ENCODE peak calls at places on chromosomes 6 and 20, in nine cellular contexts. One of them, this sample, is unnamed.
A peak's percentile ranks its signal among the peaks of the same experiment; 100 is the strongest.

GRCh38 chr6:41966214-41966920 is 24.8 kb upstream of the CCND3 start:
- DNase-seq in prostate gland: no peak
- DNase-seq in right atrium auricular region: no peak
- DNase-seq in epithelial cell of proximal tubule: no peak
- DNase-seq in skeletal muscle cell: no peak
- DNase-seq in left ventricle myocardium inferior: no peak
- DNase-seq in PC-3: no peak
- DNase-seq in cardiac muscle cell: no peak
- DNase-seq in neuronal stem cell: no peak
- DNase-seq in this sample: no peak

GRCh38 chr6:107636486-107636885 is 146.6 kb downstream of the SOBP start:
- DNase-seq in prostate gland: no peak
- DNase-seq in right atrium auricular region: no peak
- DNase-seq in epithelial cell of proximal tubule: no peak
- DNase-seq in skeletal muscle cell: no peak
- DNase-seq in left ventricle myocardium inferior: no peak
- DNase-seq in PC-3: no peak
- DNase-seq in cardiac muscle cell: no peak
- DNase-seq in neuronal stem cell: no peak
- DNase-seq in this sample: no peak

GRCh38 chr20:19974621-19975435 is 42.3 kb upstream of the NAA20 start:
- DNase-seq in prostate gland: peak; percentile 87
- DNase-seq in right atrium auricular region: peak; percentile 89
- DNase-seq in epithelial cell of proximal tubule: peak; percentile 76
- DNase-seq in skeletal muscle cell: peak; percentile 92
- DNase-seq in left ventricle myocardium inferior: peak; percentile 85
- DNase-seq in PC-3: peak; percentile 87
- DNase-seq in cardiac muscle cell: peak; percentile 94
- DNase-seq in neuronal stem cell: no peak
- DNase-seq in this sample: peak; percentile 91

GRCh38 chr6:16494781-16495180 is 256.4 kb downstream of the GMPR start:
- DNase-seq in prostate gland: no peak
- DNase-seq in right atrium auricular region: no peak
- DNase-seq in epithelial cell of proximal tubule: no peak
- DNase-seq in skeletal muscle cell: no peak
- DNase-seq in left ventricle myocardium inferior: no peak
- DNase-seq in PC-3: peak; percentile 53
- DNase-seq in cardiac muscle cell: no peak
- DNase-seq in neuronal stem cell: no peak
- DNase-seq in this sample: peak; percentile 53

GRCh38 chr20:35144694-35145093 is 2.4 kb downstream of the EDEM2 start:
- DNase-seq in prostate gland: no peak
- DNase-seq in right atrium auricular region: no peak
- DNase-seq in epithelial cell of proximal tubule: no peak
- DNase-seq in skeletal muscle cell: no peak
- DNase-seq in left ventricle myocardium inferior: no peak
- DNase-seq in PC-3: no peak
- DNase-seq in cardiac muscle cell: no peak
- DNase-seq in neuronal stem cell: no peak
- DNase-seq in this sample: no peak

GRCh38 chr20:15642676-15643075 is 930.6 kb downstream of the KIF16B start:
- DNase-seq in prostate gland: no peak
- DNase-seq in right atrium auricular region: no peak
- DNase-seq in epithelial cell of proximal tubule: no peak
- DNase-seq in skeletal muscle cell: peak; percentile 33
- DNase-seq in left ventricle myocardium inferior: no peak
- DNase-seq in PC-3: peak; percentile 31
- DNase-seq in cardiac muscle cell: no peak
- DNase-seq in neuronal stem cell: no peak
- DNase-seq in this sample: no peak

GRCh38 chr20:1033751-1034419 is 31.8 kb upstream of the RSPO4 start:
- DNase-seq in prostate gland: no peak
- DNase-seq in right atrium auricular region: no peak
- DNase-seq in epithelial cell of proximal tubule: no peak
- DNase-seq in skeletal muscle cell: no peak
- DNase-seq in left ventricle myocardium inferior: no peak
- DNase-seq in PC-3: no peak
- DNase-seq in cardiac muscle cell: no peak
- DNase-seq in neuronal stem cell: no peak
- DNase-seq in this sample: no peak

GRCh38 chr20:13765868-13766416 is 18.8 kb downstream of the ESF1 start:
- DNase-seq in prostate gland: no peak
- DNase-seq in right atrium auricular region: no peak
- DNase-seq in epithelial cell of proximal tubule: no peak
- DNase-seq in skeletal muscle cell: no peak
- DNase-seq in left ventricle myocardium inferior: no peak
- DNase-seq in PC-3: no peak
- DNase-seq in cardiac muscle cell: no peak
- DNase-seq in neuronal stem cell: no peak
- DNase-seq in this sample: no peak

GRCh38 chr20:20850407-20850806 is 138.0 kb upstream of the RALGAPA2 start:
- DNase-seq in prostate gland: no peak
- DNase-seq in right atrium auricular region: no peak
- DNase-seq in epithelial cell of proximal tubule: no peak
- DNase-seq in skeletal muscle cell: no peak
- DNase-seq in left ventricle myocardium inferior: no peak
- DNase-seq in PC-3: no peak
- DNase-seq in cardiac muscle cell: no peak
- DNase-seq in neuronal stem cell: no peak
- DNase-seq in this sample: no peak

GRCh38 chr20:35079472-35080347 is 12.9 kb downstream of the TRPC4AP start:
- DNase-seq in prostate gland: no peak
- DNase-seq in right atrium auricular region: no peak
- DNase-seq in epithelial cell of proximal tubule: no peak
- DNase-seq in skeletal muscle cell: no peak
- DNase-seq in left ventricle myocardium inferior: no peak
- DNase-seq in PC-3: no peak
- DNase-seq in cardiac muscle cell: no peak
- DNase-seq in neuronal stem cell: no peak
- DNase-seq in this sample: no peak

GRCh38 chr6:2970753-2971419 is 481 bp downstream of the SERPINB6 start:
- DNase-seq in prostate gland: peak; percentile 53
- DNase-seq in right atrium auricular region: peak; percentile 81
- DNase-seq in epithelial cell of proximal tubule: no peak
- DNase-seq in skeletal muscle cell: no peak
- DNase-seq in left ventricle myocardium inferior: peak; percentile 84
- DNase-seq in PC-3: peak; percentile 58
- DNase-seq in cardiac muscle cell: peak; percentile 59
- DNase-seq in neuronal stem cell: no peak
- DNase-seq in this sample: peak; percentile 52

GRCh38 chr6:150928882-150929281 is 63.4 kb downstream of the MTHFD1L start:
- DNase-seq in prostate gland: no peak
- DNase-seq in right atrium auricular region: no peak
- DNase-seq in epithelial cell of proximal tubule: no peak
- DNase-seq in skeletal muscle cell: no peak
- DNase-seq in left ventricle myocardium inferior: no peak
- DNase-seq in PC-3: no peak
- DNase-seq in cardiac muscle cell: no peak
- DNase-seq in neuronal stem cell: no peak
- DNase-seq in this sample: no peak

GRCh38 chr20:2602046-2602735 is 50.2 kb upstream of the NOP56 start:
- DNase-seq in prostate gland: no peak
- DNase-seq in right atrium auricular region: no peak
- DNase-seq in epithelial cell of proximal tubule: no peak
- DNase-seq in skeletal muscle cell: no peak
- DNase-seq in left ventricle myocardium inferior: no peak
- DNase-seq in PC-3: peak; percentile 52
- DNase-seq in cardiac muscle cell: no peak
- DNase-seq in neuronal stem cell: no peak
- DNase-seq in this sample: no peak

GRCh38 chr20:2599265-2600060 is 53.0 kb upstream of the NOP56 start:
- DNase-seq in prostate gland: no peak
- DNase-seq in right atrium auricular region: no peak
- DNase-seq in epithelial cell of proximal tubule: no peak
- DNase-seq in skeletal muscle cell: no peak
- DNase-seq in left ventricle myocardium inferior: no peak
- DNase-seq in PC-3: no peak
- DNase-seq in cardiac muscle cell: peak; percentile 3
- DNase-seq in neuronal stem cell: peak; percentile 29
- DNase-seq in this sample: no peak

GRCh38 chr20:2603816-2604505 is 48.5 kb upstream of the NOP56 start:
- DNase-seq in prostate gland: no peak
- DNase-seq in right atrium auricular region: no peak
- DNase-seq in epithelial cell of proximal tubule: no peak
- DNase-seq in skeletal muscle cell: no peak
- DNase-seq in left ventricle myocardium inferior: no peak
- DNase-seq in PC-3: no peak
- DNase-seq in cardiac muscle cell: no peak
- DNase-seq in neuronal stem cell: no peak
- DNase-seq in this sample: no peak

GRCh38 chr20:2604506-2604835 is 48.0 kb upstream of the NOP56 start:
- DNase-seq in prostate gland: no peak
- DNase-seq in right atrium auricular region: no peak
- DNase-seq in epithelial cell of proximal tubule: no peak
- DNase-seq in skeletal muscle cell: no peak
- DNase-seq in left ventricle myocardium inferior: no peak
- DNase-seq in PC-3: no peak
- DNase-seq in cardiac muscle cell: no peak
- DNase-seq in neuronal stem cell: no peak
- DNase-seq in this sample: no peak

GRCh38 chr20:2602746-2603145 is 49.7 kb upstream of the NOP56 start:
- DNase-seq in prostate gland: no peak
- DNase-seq in right atrium auricular region: no peak
- DNase-seq in epithelial cell of proximal tubule: no peak
- DNase-seq in skeletal muscle cell: no peak
- DNase-seq in left ventricle myocardium inferior: no peak
- DNase-seq in PC-3: no peak
- DNase-seq in cardiac muscle cell: no peak
- DNase-seq in neuronal stem cell: no peak
- DNase-seq in this sample: no peak
- H3K4me3 ChIP-seq in prostate gland: no peak overlapping the region
- H3K4me3 ChIP-seq in right atrium auricular region: no peak overlapping the region
- H3K4me3 ChIP-seq in epithelial cell of proximal tubule: no peak overlapping the region
- H3K4me3 ChIP-seq in skeletal muscle cell: no peak overlapping the region
- H3K4me3 ChIP-seq in left ventricle myocardium inferior: no peak overlapping the region
- H3K4me3 ChIP-seq in PC-3: no peak overlapping the region
- H3K4me3 ChIP-seq in cardiac muscle cell: no peak overlapping the region
- H3K4me3 ChIP-seq in neuronal stem cell: no peak overlapping the region
- H3K4me3 ChIP-seq in this sample: no peak overlapping the region

GRCh38 chr6:156563710-156564109 is 213.5 kb upstream of the ARID1B start:
- DNase-seq in prostate gland: no peak
- DNase-seq in right atrium auricular region: no peak
- DNase-seq in epithelial cell of proximal tubule: no peak
- DNase-seq in skeletal muscle cell: no peak
- DNase-seq in left ventricle myocardium inferior: no peak
- DNase-seq in PC-3: no peak
- DNase-seq in cardiac muscle cell: no peak
- DNase-seq in neuronal stem cell: no peak
- DNase-seq in this sample: no peak

GRCh38 chr6:156564807-156565149 is 212.4 kb upstream of the ARID1B start:
- DNase-seq in prostate gland: no peak
- DNase-seq in right atrium auricular region: no peak
- DNase-seq in epithelial cell of proximal tubule: no peak
- DNase-seq in skeletal muscle cell: no peak
- DNase-seq in left ventricle myocardium inferior: no peak
- DNase-seq in PC-3: no peak
- DNase-seq in cardiac muscle cell: no peak
- DNase-seq in neuronal stem cell: no peak
- DNase-seq in this sample: no peak

GRCh38 chr6:156562636-156563035 is 214.5 kb upstream of the ARID1B start:
- DNase-seq in prostate gland: no peak
- DNase-seq in right atrium auricular region: no peak
- DNase-seq in epithelial cell of proximal tubule: no peak
- DNase-seq in skeletal muscle cell: no peak
- DNase-seq in left ventricle myocardium inferior: no peak
- DNase-seq in PC-3: no peak
- DNase-seq in cardiac muscle cell: no peak
- DNase-seq in neuronal stem cell: no peak
- DNase-seq in this sample: no peak

GRCh38 chr6:156562019-156562418 is 215.2 kb upstream of the ARID1B start:
- DNase-seq in prostate gland: no peak
- DNase-seq in right atrium auricular region: no peak
- DNase-seq in epithelial cell of proximal tubule: no peak
- DNase-seq in skeletal muscle cell: no peak
- DNase-seq in left ventricle myocardium inferior: no peak
- DNase-seq in PC-3: no peak
- DNase-seq in cardiac muscle cell: no peak
- DNase-seq in neuronal stem cell: no peak
- DNase-seq in this sample: no peak

GRCh38 chr6:156564128-156564806 is 212.9 kb upstream of the ARID1B start:
- DNase-seq in prostate gland: peak; percentile 78
- DNase-seq in right atrium auricular region: peak; percentile 84
- DNase-seq in epithelial cell of proximal tubule: no peak
- DNase-seq in skeletal muscle cell: peak; percentile 12
- DNase-seq in left ventricle myocardium inferior: peak; percentile 78
- DNase-seq in PC-3: peak; percentile 66
- DNase-seq in cardiac muscle cell: peak; percentile 75
- DNase-seq in neuronal stem cell: peak; percentile 61
- DNase-seq in this sample: peak; percentile 36
- H3K4me3 ChIP-seq in prostate gland: no peak overlapping the region
- H3K4me3 ChIP-seq in right atrium auricular region: no peak overlapping the region
- H3K4me3 ChIP-seq in epithelial cell of proximal tubule: no peak overlapping the region
- H3K4me3 ChIP-seq in skeletal muscle cell: no peak overlapping the region
- H3K4me3 ChIP-seq in left ventricle myocardium inferior: peak overlapping the region; percentile 11
- H3K4me3 ChIP-seq in PC-3: no peak overlapping the region
- H3K4me3 ChIP-seq in cardiac muscle cell: no peak overlapping the region
- H3K4me3 ChIP-seq in neuronal stem cell: no peak overlapping the region
- H3K4me3 ChIP-seq in this sample: no peak overlapping the region

DNA sequence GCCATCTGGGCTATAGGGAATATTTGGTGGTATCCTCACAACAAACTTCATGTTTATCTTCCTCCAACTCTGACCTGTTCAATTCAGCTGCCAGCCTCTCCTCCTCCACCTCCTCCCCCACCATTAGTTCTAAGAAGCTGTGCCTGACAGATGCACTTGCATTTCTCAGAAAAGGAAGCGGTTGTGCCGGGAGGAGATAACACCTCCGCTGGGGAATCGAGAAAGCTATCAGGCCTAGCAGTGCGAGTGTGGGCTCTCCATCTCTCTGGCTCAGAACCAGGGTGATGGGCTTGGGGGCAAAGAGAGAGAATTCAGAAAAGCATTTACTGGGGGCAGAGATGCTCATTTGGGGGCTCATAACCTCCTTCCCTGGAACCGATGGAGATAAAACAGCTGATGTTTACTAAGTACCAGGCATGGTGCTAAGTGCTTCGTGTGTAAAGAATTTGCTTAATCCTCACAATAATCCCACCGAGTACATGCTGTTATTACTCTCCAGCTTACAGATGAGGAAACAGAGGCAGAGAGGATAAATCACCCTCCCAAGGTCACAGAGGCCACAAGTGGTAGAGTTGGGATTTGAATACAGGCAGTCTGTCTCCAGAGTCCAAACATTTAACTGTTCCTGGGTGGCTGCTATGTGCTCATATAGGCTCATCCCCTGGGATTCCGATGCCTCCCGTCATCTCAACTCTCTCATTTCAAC is 38.3 kb downstream of the COX4I2 start:
- DNase-seq in prostate gland: no peak
- DNase-seq in right atrium auricular region: no peak
- DNase-seq in epithelial cell of proximal tubule: no peak
- DNase-seq in skeletal muscle cell: no peak
- DNase-seq in left ventricle myocardium inferior: no peak
- DNase-seq in PC-3: peak; percentile 25
- DNase-seq in cardiac muscle cell: peak; percentile 83
- DNase-seq in neuronal stem cell: no peak
- DNase-seq in this sample: no peak
- H3K4me3 ChIP-seq in prostate gland: no peak overlapping the region
- H3K4me3 ChIP-seq in right atrium auricular region: no peak overlapping the region
- H3K4me3 ChIP-seq in epithelial cell of proximal tubule: no peak overlapping the region
- H3K4me3 ChIP-seq in skeletal muscle cell: no peak overlapping the region
- H3K4me3 ChIP-seq in left ventricle myocardium inferior: peak overlapping the region; percentile 40
- H3K4me3 ChIP-seq in PC-3: no peak overlapping the region
- H3K4me3 ChIP-seq in cardiac muscle cell: no peak overlapping the region
- H3K4me3 ChIP-seq in neuronal stem cell: no peak overlapping the region
- H3K4me3 ChIP-seq in this sample: no peak overlapping the region

GRCh38 chr6:138571585-138572199 is 72.4 kb upstream of the NHSL1 start:
- DNase-seq in prostate gland: no peak
- DNase-seq in right atrium auricular region: no peak
- DNase-seq in epithelial cell of proximal tubule: no peak
- DNase-seq in skeletal muscle cell: no peak
- DNase-seq in left ventricle myocardium inferior: no peak
- DNase-seq in PC-3: no peak
- DNase-seq in cardiac muscle cell: peak; percentile 13
- DNase-seq in neuronal stem cell: no peak
- DNase-seq in this sample: no peak
- H3K4me3 ChIP-seq in prostate gland: peak overlapping the region; percentile 30
- H3K4me3 ChIP-seq in right atrium auricular region: peak overlapping the region; percentile 44
- H3K4me3 ChIP-seq in epithelial cell of proximal tubule: peak overlapping the region; percentile 59
- H3K4me3 ChIP-seq in skeletal muscle cell: peak overlapping the region; percentile 54
- H3K4me3 ChIP-seq in left ventricle myocardium inferior: peak overlapping the region; percentile 67
- H3K4me3 ChIP-seq in PC-3: peak overlapping the region; percentile 59
- H3K4me3 ChIP-seq in cardiac muscle cell: peak overlapping the region; percentile 27
- H3K4me3 ChIP-seq in neuronal stem cell: peak overlapping the region; percentile 69
- H3K4me3 ChIP-seq in this sample: peak overlapping the region; percentile 16

This sample was measured in mammary epithelial cell.